ENCODE peak calls at places on chromosome 20, in six cellular contexts. B is OCI-LY7, L is HCT116, S is PC-3, J is DND-41, E is PC-9. R is an unnamed sample. For H4K20me1, the result is how much of the 10 kb centered on the place peaks cover.

GRCh38 chr20:40493071-40493470 is 196.0 kb downstream of the MAFB start:
- DNase-seq in B (no peak), L (no peak), S (no peak), J (no peak), E (peak), R (no peak)

GRCh38 chr20:2387180-2387577 is 6.5 kb downstream of the TGM6 start:
- DNase-seq in B (peak), L (peak), S (peak), J (peak), E (no peak), R (peak)

GRCh38 chr20:37299718-37300529 is 10.5 kb downstream of the MANBAL start:
- DNase-seq in B (no peak), L (no peak), S (no peak), J (no peak), E (no peak), R (no peak)

GRCh38 chr20:23657202-23657601 is 19.4 kb upstream of the CST3 start:
- DNase-seq in B (no peak), L (no peak), S (no peak), J (no peak), E (no peak), R (no peak)

GRCh38 chr20:1188347-1188746 is 3.6 kb upstream of the TMEM74B start:
- DNase-seq in B (no peak), L (no peak), S (no peak), J (no peak), E (no peak), R (no peak)

GRCh38 chr20:36881888-36882287 is 6.0 kb downstream of the TLDC2 start:
- DNase-seq in B (no peak), L (no peak), S (no peak), J (no peak), E (no peak), R (no peak)

GRCh38 chr20:48148020-48148419 is 362.7 kb upstream of the SULF2 start:
- DNase-seq in B (no peak), L (no peak), S (no peak), J (no peak), E (no peak), R (no peak)

GRCh38 chr20:19974621-19975435 is 42.3 kb upstream of the NAA20 start:
- DNase-seq in B (no peak), L (no peak), S (peak), J (no peak), E (peak), R (no peak)

GRCh38 chr20:50694379-50695143 is 3.2 kb upstream of the RIPOR3 start:
- DNase-seq in B (no peak), L (no peak), S (peak), J (no peak), E (no peak), R (no peak)

GRCh38 chr20:36792422-36792821 is 18.9 kb upstream of the DSN1 start:
- DNase-seq in B (peak), L (peak), S (peak), J (peak), E (peak), R (peak)

GRCh38 chr20:19713851-19714716 is 44.0 kb upstream of the RIN2 start:
- DNase-seq in B (no peak), L (no peak), S (no peak), J (no peak), E (no peak), R (no peak)

GRCh38 chr20:5895626-5896025 is 54.7 kb downstream of the TRMT6 start:
- DNase-seq in B (no peak), L (no peak), S (no peak), J (no peak), E (no peak), R (no peak)

GRCh38 chr20:25723975-25724374 is 27.3 kb upstream of the ZNF337 start:
- DNase-seq in B (no peak), L (no peak), S (no peak), J (no peak), E (no peak), R (no peak)

GRCh38 chr20:53598140-53599038 is 4.8 kb upstream of the ZNF217 start:
- DNase-seq in B (no peak), L (no peak), S (no peak), J (peak), E (no peak), R (no peak)

GRCh38 chr20:48783533-48784272 is 44.1 kb downstream of the PREX1 start:
- DNase-seq in B (peak), L (no peak), S (no peak), J (no peak), E (no peak), R (no peak)

GRCh38 chr20:43046946-43047345 is 142.8 kb downstream of the PTPRT start:
- DNase-seq in B (no peak), L (no peak), S (no peak), J (no peak), E (no peak), R (no peak)

GRCh38 chr20:5658897-5659296 is 91.3 kb upstream of the SHLD1 start:
- DNase-seq in B (peak), L (no peak), S (peak), J (no peak), E (no peak), R (peak)

GRCh38 chr20:21559305-21559704 is 45.4 kb upstream of the NKX2-2 start:
- DNase-seq in B (no peak), L (no peak), S (no peak), J (no peak), E (no peak), R (no peak)

GRCh38 chr20:46954490-46955038 is 59.9 kb downstream of the EYA2 start:
- DNase-seq in B (no peak), L (no peak), S (peak), J (no peak), E (peak), R (no peak)

GRCh38 chr20:57071283-57071701 is 195.1 kb downstream of the BMP7 start:
- DNase-seq in B (no peak), L (no peak), S (peak), J (no peak), E (peak), R (peak)

GRCh38 chr20:6663751-6664388 is 103.6 kb upstream of the BMP2 start:
- DNase-seq in B (no peak), L (no peak), S (no peak), J (no peak), E (no peak), R (no peak)

GRCh38 chr20:64181391-64181790 is 17.1 kb downstream of the MYT1 start:
- DNase-seq in B (no peak), L (no peak), S (no peak), J (no peak), E (no peak), R (no peak)

GRCh38 chr20:51696304-51697118 is 71.7 kb downstream of the ATP9A start:
- DNase-seq in B (no peak), L (no peak), S (peak), J (no peak), E (no peak), R (no peak)

GRCh38 chr20:1813101-1813529 is 82.1 kb upstream of the SIRPA start:
- DNase-seq in B (no peak), L (no peak), S (peak), J (no peak), E (peak), R (no peak)

GRCh38 chr20:24949756-24950127 is 673 bp downstream of the CST7 start:
- DNase-seq in B (no peak), L (no peak), S (no peak), J (no peak), E (no peak), R (no peak)

GRCh38 chr20:60223174-60223573 is 265.0 kb downstream of the CDH26 start:
- DNase-seq in B (no peak), L (no peak), S (no peak), J (no peak), E (no peak), R (no peak)

GRCh38 chr20:5844063-5844681 is 94.0 kb downstream of the SHLD1 start:
- DNase-seq in B (no peak), L (peak), S (peak), J (peak), E (peak), R (no peak)

GRCh38 chr20:59787186-59787890 is 146.1 kb downstream of the SYCP2 start:
- DNase-seq in B (no peak), L (no peak), S (no peak), J (no peak), E (no peak), R (no peak)

GRCh38 chr20:58407201-58407873 is 18.3 kb downstream of the VAPB start:
- DNase-seq in B (no peak), L (no peak), S (peak), J (no peak), E (no peak), R (no peak)

GRCh38 chr20:16479666-16480065 is 93.6 kb downstream of the KIF16B start:
- DNase-seq in B (no peak), L (no peak), S (no peak), J (no peak), E (no peak), R (no peak)

GRCh38 chr20:46348972-46349741 is 40.9 kb upstream of the CDH22 start:
- DNase-seq in B (peak), L (peak), S (peak), J (peak), E (no peak), R (peak)

GRCh38 chr20:50690979-50691584 is at the start of gene RIPOR3:
- DNase-seq in B (no peak), L (no peak), S (no peak), J (no peak), E (peak), R (peak)

GRCh38 chr20:2626853-2627541 is 25.4 kb upstream of the NOP56 start:
- DNase-seq in B (no peak), L (peak), S (peak), J (no peak), E (peak), R (peak)

GRCh38 chr20:61055642-61056041 is 196.4 kb upstream of the CDH4 start:
- DNase-seq in B (no peak), L (no peak), S (no peak), J (no peak), E (no peak), R (no peak)

GRCh38 chr20:46851746-46852145 is 42.9 kb upstream of the EYA2 start:
- DNase-seq in B (no peak), L (no peak), S (no peak), J (no peak), E (no peak), R (no peak)

GRCh38 chr20:48380661-48381060 is 447.1 kb downstream of the PREX1 start:
- DNase-seq in B (no peak), L (no peak), S (no peak), J (no peak), E (no peak), R (no peak)

DNA sequence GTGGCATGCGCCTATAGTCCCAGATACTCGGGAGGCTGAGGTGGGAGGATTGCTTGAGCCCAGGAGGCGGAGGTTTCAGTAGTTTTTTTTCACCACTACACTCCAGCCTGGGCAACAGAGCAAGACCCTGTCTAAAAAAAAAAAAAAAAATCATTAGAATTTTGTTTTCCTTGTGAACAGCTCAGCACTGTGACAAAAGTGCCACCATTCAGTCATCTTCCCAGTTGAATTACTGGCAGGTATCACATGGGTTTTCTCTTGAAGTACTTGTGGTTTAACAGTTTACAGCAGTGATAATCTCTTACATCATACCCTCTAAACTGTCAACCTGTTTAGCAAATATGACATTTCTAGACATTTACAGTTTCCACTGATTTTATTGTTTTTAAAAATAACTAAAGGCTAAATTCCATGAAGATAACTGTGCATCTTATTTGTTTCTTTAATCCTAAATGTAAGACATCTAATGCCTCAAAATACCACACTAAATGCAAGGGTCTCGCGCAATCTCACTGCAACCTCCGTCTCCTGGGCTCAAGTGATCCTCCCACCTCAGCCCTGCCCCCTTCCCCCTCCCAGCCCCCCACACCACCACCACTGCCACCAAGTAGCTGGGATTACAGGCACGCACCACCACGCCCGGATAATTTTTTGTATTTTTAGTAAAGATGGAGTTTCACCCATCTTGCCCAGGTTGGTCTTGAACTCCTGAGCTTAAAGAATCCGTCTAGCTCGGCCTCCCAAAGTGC is 7.0 kb downstream of the TRPC4AP start:
- DNase-seq in B (no peak), L (no peak), S (no peak), J (peak), E (no peak), R (no peak)
- H3K4me3 ChIP-seq in B (no peak), L (no peak), S (no peak), J (no peak), E (no peak), R (no peak)

GRCh38 chr20:62473200-62473585 is 2.6 kb downstream of the GATA5 start:
- DNase-seq in B (no peak), L (no peak), S (no peak), J (no peak), E (no peak), R (no peak)
- H4K20me1 ChIP-seq in B (under half), L (under half), S (under half), J (under half), E (under half), R (under half)

DNA sequence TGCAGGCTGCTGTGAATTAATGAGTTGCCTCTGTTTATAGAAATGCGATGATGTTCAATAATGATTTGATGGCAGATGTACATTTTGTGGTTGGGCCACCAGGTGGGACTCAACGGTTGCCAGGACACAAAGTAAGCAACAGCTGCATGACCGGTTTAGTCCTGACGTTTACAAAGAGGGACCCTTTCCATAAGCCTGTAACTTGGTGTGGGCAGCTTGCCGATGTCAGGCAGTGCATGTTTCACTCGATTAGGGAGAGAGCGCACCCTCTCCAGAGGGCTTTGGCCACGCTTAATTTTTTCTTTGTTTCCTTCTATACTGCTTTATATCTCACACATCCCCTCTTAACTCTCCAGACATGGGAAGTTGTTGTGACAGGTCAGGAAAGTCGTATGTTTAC is 1.4 kb downstream of the BTBD3 start:
- DNase-seq in B (no peak), L (no peak), S (no peak), J (no peak), E (no peak), R (peak)
- H3K4me3 ChIP-seq in B (no peak), L (no peak), S (no peak), J (no peak), E (no peak), R (no peak)

GRCh38 chr20:17612287-17612974 is 42.6 kb downstream of the DSTN start:
- DNase-seq in B (no peak), L (no peak), S (no peak), J (no peak), E (no peak), R (peak)

GRCh38 chr20:17611290-17611539 is 41.3 kb downstream of the DSTN start:
- DNase-seq in B (no peak), L (no peak), S (no peak), J (no peak), E (no peak), R (no peak)

GRCh38 chr20:17609978-17610377 is 40.1 kb downstream of the DSTN start:
- DNase-seq in B (no peak), L (no peak), S (no peak), J (no peak), E (no peak), R (no peak)

GRCh38 chr20:17611540-17612286 is 41.8 kb downstream of the DSTN start:
- DNase-seq in B (peak), L (peak), S (peak), J (no peak), E (no peak), R (peak)

GRCh38 chr20:17610566-17611289 is 40.9 kb downstream of the DSTN start:
- DNase-seq in B (no peak), L (no peak), S (no peak), J (no peak), E (no peak), R (peak)
- H4K20me1 ChIP-seq in B (under half), L (under half), S (under half), J (under half), E (under half), R (under half)

DNA sequence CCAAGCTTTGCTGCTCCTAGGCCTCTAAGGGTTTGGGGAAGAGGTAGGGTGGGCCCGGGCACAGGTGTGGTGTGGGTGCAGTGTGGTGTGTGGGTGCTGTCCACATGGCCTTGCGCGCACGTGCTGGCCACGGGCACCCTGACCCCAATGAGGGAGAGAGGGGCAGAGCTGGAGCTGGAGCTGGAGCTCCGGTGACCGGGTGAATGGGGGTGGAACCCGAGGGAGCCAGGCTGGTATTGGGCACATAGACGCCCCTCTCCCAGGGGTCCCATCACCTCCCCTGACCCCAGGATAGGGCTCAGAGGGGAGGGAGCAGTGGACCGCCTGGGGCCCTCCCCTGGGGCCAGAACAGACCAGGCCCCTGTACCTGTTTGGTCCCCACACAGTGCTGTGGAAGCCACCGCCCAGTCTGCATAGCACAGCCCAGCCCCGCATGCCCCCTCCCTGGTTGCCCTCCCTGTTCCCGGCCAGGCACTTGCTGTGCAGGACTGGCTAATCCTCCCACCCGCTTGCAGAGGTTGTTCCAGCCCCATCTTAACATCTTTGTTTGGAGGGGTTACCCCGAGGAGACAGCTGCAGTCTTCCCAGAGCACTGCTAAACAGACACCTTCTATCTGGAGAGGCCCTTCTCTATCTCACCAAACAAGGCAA is 984 bp downstream of the ADAM33 start:
- DNase-seq in B (no peak), L (no peak), S (no peak), J (no peak), E (no peak), R (no peak)
- H3K4me3 ChIP-seq in B (no peak), L (no peak), S (no peak), J (no peak), E (no peak), R (peak)

DNA sequence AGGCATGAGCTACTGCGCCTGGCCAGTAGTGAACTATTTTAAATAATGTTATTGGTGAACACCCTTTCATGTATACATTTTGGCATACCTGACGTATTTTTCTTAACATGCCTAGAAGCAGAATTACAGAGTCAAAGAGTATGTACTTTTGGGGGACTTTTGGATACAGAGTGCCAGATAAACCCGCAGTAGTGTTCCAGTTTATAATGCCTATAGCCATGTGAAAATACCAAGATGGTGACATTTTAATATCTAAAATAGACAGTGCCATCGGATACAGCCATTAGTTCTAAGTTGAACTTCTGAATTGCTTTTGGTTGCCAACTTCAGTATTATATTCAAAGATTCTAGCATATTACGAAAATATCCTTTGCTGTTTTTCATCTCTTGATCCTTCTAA is 20.3 kb downstream of the TM9SF4 start:
- DNase-seq in B (no peak), L (no peak), S (no peak), J (no peak), E (no peak), R (no peak)
- H4K20me1 ChIP-seq in B (under half), L (under half), S (under half), J (half or more), E (half or more), R (under half)

DNA sequence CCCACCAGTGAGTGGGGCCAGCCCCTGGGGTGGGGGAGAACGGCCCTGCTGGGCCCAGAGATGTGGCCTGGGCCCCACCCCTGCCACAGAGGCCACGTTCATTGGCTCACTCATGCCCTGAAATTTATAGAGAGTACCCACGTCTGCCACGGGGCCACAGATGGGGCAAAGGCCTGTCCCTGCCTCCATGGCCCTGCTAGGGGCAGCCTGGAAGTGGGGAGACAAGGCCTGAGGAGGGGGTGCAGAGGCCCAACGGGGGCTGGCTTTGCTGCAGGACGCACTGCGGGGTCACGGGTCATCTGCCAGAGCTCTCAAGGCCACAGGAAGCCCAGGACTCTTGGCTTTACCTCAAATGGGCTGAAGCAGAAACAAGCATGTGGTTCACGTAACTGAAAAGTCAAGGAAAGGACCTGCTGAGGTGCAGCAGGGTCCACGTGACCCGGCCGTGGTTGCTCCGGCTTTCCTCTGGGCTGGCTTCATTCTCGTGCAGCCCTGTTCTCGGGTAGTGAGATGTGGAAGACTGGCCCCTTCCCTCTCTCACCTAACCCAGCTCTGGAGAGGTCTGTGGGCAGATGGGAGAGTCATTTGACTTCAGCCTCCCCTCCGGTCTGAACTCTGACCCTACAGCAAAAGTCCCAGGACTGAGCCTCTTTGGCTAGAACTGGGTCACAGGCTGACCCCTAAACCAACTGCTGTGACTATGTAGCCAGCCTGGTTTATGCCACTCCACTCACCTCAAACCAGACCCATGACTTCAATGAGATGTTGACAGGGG is 1.1 kb upstream of the OSBPL2 start:
- DNase-seq in B (no peak), L (no peak), S (no peak), J (no peak), E (no peak), R (no peak)
- H3K4me3 ChIP-seq in B (peak), L (no peak), S (no peak), J (peak), E (peak), R (no peak)

GRCh38 chr20:45218133-45218532 is 3.0 kb upstream of the SEMG2 start:
- DNase-seq in B (no peak), L (no peak), S (no peak), J (no peak), E (peak), R (no peak)
- H4K20me1 ChIP-seq in B (under half), L (under half), S (under half), J (under half), E (under half), R (under half)